ENCODE peak calls at places on chromosomes 2 and 18, in nine cellular contexts. J, Q, M, R, V, T, C, D and E are unnamed samples.

GRCh38 chr2:217996345-217996744 is 6.5 kb downstream of the TNS1 start:
- DNase-seq in M (no peak), V (no peak), R (peak; percentile 73), D (peak; percentile 11), Q (peak; percentile 97), C (no peak), T (peak; percentile 41), J (no peak), E (peak; percentile 80)

GRCh38 chr2:230850358-230850658 is 14.4 kb upstream of the ITM2C start:
- DNase-seq in Q (no peak), R (no peak), V (no peak), J (no peak), M (no peak), T (no peak), C (no peak), D (no peak), E (no peak)

GRCh38 chr2:144516417-144516980 is 3.4 kb downstream of the ZEB2 start:
- DNase-seq in C (no peak), D (peak; percentile 23), M (no peak), Q (no peak), T (peak; percentile 31), V (no peak), J (peak; percentile 36), R (no peak), E (no peak)

GRCh38 chr2:136920652-136921333 is 155.4 kb downstream of the THSD7B start:
- DNase-seq in Q (no peak), R (no peak), D (peak; percentile 91), V (no peak), M (no peak), J (no peak), C (no peak), T (no peak), E (no peak)

GRCh38 chr2:64934530-64934929 is 54.7 kb upstream of the SLC1A4 start:
- DNase-seq in D (no peak), M (no peak), Q (no peak), C (no peak), V (no peak), R (no peak), J (no peak), T (no peak), E (no peak)

GRCh38 chr18:10856146-10856545 is 293.2 kb downstream of the PIEZO2 start:
- DNase-seq in Q (no peak), J (no peak), T (no peak), R (no peak), V (no peak), D (no peak), C (no peak), M (no peak), E (no peak)

GRCh38 chr2:10412380-10412779 is 35.7 kb downstream of the ODC1 start:
- DNase-seq in V (no peak), D (peak; percentile 46), T (peak; percentile 65), Q (peak; percentile 54), J (no peak), R (peak; percentile 41), M (peak; percentile 35), C (peak; percentile 73), E (peak; percentile 57)

GRCh38 chr18:33751613-33752221 is 173.7 kb downstream of the ASXL3 start:
- DNase-seq in D (peak; percentile 42), V (no peak), T (peak; percentile 7), R (peak; percentile 21), Q (peak; percentile 58), C (no peak), J (no peak), M (no peak), E (peak; percentile 60)

GRCh38 chr2:161570424-161571050 is 53.7 kb upstream of the SLC4A10 start:
- DNase-seq in T (peak; percentile 3), M (no peak), J (no peak), C (no peak), R (no peak), Q (no peak), D (peak; percentile 9), V (no peak), E (no peak)

GRCh38 chr2:15178946-15179345 is 382.2 kb downstream of the NBAS start:
- DNase-seq in D (no peak), J (no peak), R (no peak), V (no peak), Q (no peak), C (no peak), T (no peak), M (no peak), E (no peak)

GRCh38 chr18:10860382-10860781 is 289.0 kb downstream of the PIEZO2 start:
- DNase-seq in Q (no peak), T (no peak), V (no peak), D (no peak), R (no peak), J (no peak), M (no peak), C (no peak), E (no peak)

GRCh38 chr2:53422979-53423378 is 344.6 kb upstream of the CHAC2 start:
- DNase-seq in R (peak; percentile 48), T (peak; percentile 48), D (peak; percentile 70), V (no peak), M (peak; percentile 42), Q (peak; percentile 56), J (no peak), C (peak; percentile 31), E (peak; percentile 44)

GRCh38 chr2:152383702-152384101 is 48.7 kb downstream of the FMNL2 start:
- DNase-seq in R (no peak), T (no peak), C (no peak), V (no peak), Q (peak; percentile 30), M (no peak), D (no peak), J (no peak), E (peak; percentile 40)

GRCh38 chr18:22844184-22844583 is 88.9 kb upstream of the RBBP8 start:
- DNase-seq in V (no peak), D (no peak), R (no peak), Q (peak; percentile 17), M (no peak), J (no peak), C (no peak), T (peak; percentile 6), E (no peak)

GRCh38 chr18:9474103-9474982 is 970 bp upstream of the RALBP1 start:
- DNase-seq in V (peak; percentile 40), T (peak; percentile 79), Q (peak; percentile 77), M (no peak), R (peak; percentile 79), D (peak; percentile 77), C (peak; percentile 4), J (peak; percentile 2), E (peak; percentile 72)

GRCh38 chr2:140929866-140930265 is 1201.0 kb downstream of the LRP1B start:
- DNase-seq in J (no peak), R (no peak), V (no peak), D (peak; percentile 42), M (no peak), Q (peak; percentile 29), C (no peak), T (no peak), E (peak; percentile 38)

GRCh38 chr2:182360663-182361260 is 66.1 kb downstream of the PDE1A start:
- DNase-seq in V (no peak), C (no peak), T (no peak), R (no peak), J (no peak), D (no peak), Q (peak; percentile 24), M (no peak), E (no peak)

GRCh38 chr18:12048827-12049175 is 44.8 kb upstream of the ANKRD62 start:
- DNase-seq in R (peak; percentile 50), D (no peak), J (no peak), M (no peak), Q (peak; percentile 78), T (no peak), V (peak; percentile 36), C (no peak), E (no peak)

GRCh38 chr18:57780318-57781127 is 22.6 kb downstream of the ATP8B1 start:
- DNase-seq in T (peak; percentile 54), D (peak; percentile 65), J (no peak), M (no peak), C (no peak), R (peak; percentile 64), Q (peak; percentile 87), V (no peak), E (peak; percentile 65)

GRCh38 chr2:62091471-62091870 is 104.4 kb upstream of the B3GNT2 start:
- DNase-seq in Q (no peak), C (no peak), D (no peak), T (no peak), R (no peak), V (no peak), M (no peak), J (no peak), E (no peak)

GRCh38 chr2:74498500-74499268 is 719 bp downstream of the LBX2 start:
- DNase-seq in V (no peak), R (peak; percentile 21), M (no peak), Q (peak; percentile 58), T (peak; percentile 32), J (no peak), D (no peak), C (no peak), E (peak; percentile 79)

GRCh38 chr2:3449106-3449505 is 69.6 kb downstream of the TRAPPC12 start:
- DNase-seq in D (no peak), M (no peak), C (no peak), T (no peak), V (no peak), J (no peak), Q (peak; percentile 86), R (no peak), E (no peak)

GRCh38 chr2:85178154-85178553 is 45.0 kb downstream of the TCF7L1 start:
- DNase-seq in T (no peak), M (no peak), R (no peak), J (no peak), V (no peak), C (no peak), Q (no peak), D (no peak), E (no peak)